ENCODE peak calls at places on chromosomes 13 and 19, in four cellular contexts. S is upper lobe of left lung, K is lower leg skin, L is tibial nerve. W is an unnamed sample.

GRCh38 chr19:54532528-54532927 is 29.9 kb downstream of the LAIR2 start:
- DNase-seq in K (no peak), L (no peak), S (no peak), W (no peak)

GRCh38 chr19:10419200-10419645 is 1.1 kb upstream of the PDE4A start:
- DNase-seq in K (no peak), L (no peak), S (peak; percentile 87), W (no peak)

GRCh38 chr19:11279505-11280236 is 16.3 kb upstream of the TSPAN16 start:
- DNase-seq in S (no peak), L (no peak), K (no peak), W (no peak)

GRCh38 chr13:28449826-28450773 is 44.8 kb downstream of the FLT1 start:
- DNase-seq in L (no peak), S (no peak), K (no peak), W (no peak)

GRCh38 chr13:83752141-83752540 is 130.1 kb downstream of the SLITRK1 start:
- DNase-seq in L (no peak), S (no peak), K (no peak), W (no peak)

GRCh38 chr13:100235311-100235901 is 146.5 kb downstream of the PCCA start:
- DNase-seq in K (no peak), L (no peak), S (no peak), W (peak; percentile 16)

GRCh38 chr19:41408256-41408655 is 10.6 kb downstream of the BCKDHA start:
- DNase-seq in S (no peak), L (no peak), K (no peak), W (no peak)

GRCh38 chr13:49625392-49626137 is 2.7 kb upstream of the ARL11 start:
- DNase-seq in K (peak; percentile 38), S (peak; percentile 62), L (peak; percentile 28), W (peak; percentile 96)

GRCh38 chr19:3387645-3388589 is 21.5 kb downstream of the NFIC start:
- DNase-seq in L (peak; percentile 68), S (peak; percentile 96), K (peak; percentile 70), W (peak; percentile 96)

GRCh38 chr13:59746291-59746962 is 417.3 kb downstream of the DIAPH3 start:
- DNase-seq in S (no peak), K (no peak), L (no peak), W (no peak)

GRCh38 chr13:36207672-36208071 is 6.7 kb downstream of the SOHLH2 start:
- DNase-seq in K (no peak), S (no peak), L (no peak), W (no peak)

GRCh38 chr13:74683411-74683810 is 549.2 kb upstream of the KLF12 start:
- DNase-seq in S (no peak), L (no peak), K (no peak), W (no peak)

GRCh38 chr19:2290441-2291184 is 8.6 kb upstream of the PEAK3 start:
- DNase-seq in S (peak; percentile 90), L (no peak), K (no peak), W (no peak)

GRCh38 chr19:2164020-2164988 is 571 bp downstream of the DOT1L start:
- DNase-seq in K (no peak), S (no peak), L (no peak), W (no peak)

GRCh38 chr19:10424011-10424637 is 3.8 kb downstream of the PDE4A start:
- DNase-seq in K (no peak), S (peak; percentile 96), L (peak; percentile 60), W (peak; percentile 85)

GRCh38 chr13:47875206-47875605 is 125.9 kb downstream of the SUCLA2 start:
- DNase-seq in L (no peak), S (no peak), K (no peak), W (no peak)

GRCh38 chr19:4007836-4008539 is 452 bp downstream of the PIAS4 start:
- DNase-seq in L (no peak), K (no peak), S (no peak), W (peak; percentile 44)

GRCh38 chr19:14174883-14175282 is 31.1 kb downstream of the ADGRL1 start:
- DNase-seq in K (no peak), S (no peak), L (no peak), W (no peak)
- TF ChIP-seq CTCF in K (no peak), S (no peak), L (no peak), W (no peak)

GRCh38 chr19:50607874-50608785 is 31.6 kb downstream of the SYT3 start:
- DNase-seq in L (no peak), S (peak; percentile 92), K (peak; percentile 28), W (peak; percentile 90)
- TF ChIP-seq CTCF in L (no peak), S (no peak), K (no peak), W (no peak)

DNA sequence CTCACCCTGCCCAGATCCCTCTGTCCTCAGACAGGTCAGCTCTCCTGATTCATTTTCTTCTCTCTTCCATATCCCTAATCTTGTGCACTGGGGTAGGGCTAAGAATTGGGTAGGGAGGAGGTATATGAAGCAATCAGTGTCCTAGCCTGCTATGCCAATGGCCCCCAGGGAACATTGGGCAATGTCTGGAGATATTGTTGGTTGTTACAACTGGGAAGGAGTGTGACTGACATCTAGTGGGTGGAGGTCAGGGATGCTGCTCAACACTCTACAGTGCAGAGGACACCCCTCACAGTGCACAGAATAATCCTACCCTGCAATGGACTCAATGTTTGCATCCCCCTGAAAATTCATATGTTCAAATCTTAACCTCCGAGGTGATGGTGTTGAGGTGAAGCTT is 57.5 kb downstream of the CPAMD8 start:
- DNase-seq in K (peak; percentile 39), S (no peak), L (no peak), W (no peak)
- TF ChIP-seq CTCF in K (no peak), S (peak; percentile 21), L (no peak), W (no peak)

GRCh38 chr13:111577429-111577828 is 257.0 kb downstream of the TEX29 start:
- DNase-seq in L (no peak), S (no peak), K (no peak), W (no peak)

GRCh38 chr13:111573801-111574200 is 253.4 kb downstream of the TEX29 start:
- DNase-seq in K (no peak), L (no peak), S (no peak), W (no peak)

GRCh38 chr13:111573362-111573761 is 252.9 kb downstream of the TEX29 start:
- DNase-seq in S (no peak), K (no peak), L (no peak), W (no peak)

GRCh38 chr13:111575276-111575675 is 254.8 kb downstream of the TEX29 start:
- DNase-seq in K (no peak), S (no peak), L (no peak), W (no peak)

DNA sequence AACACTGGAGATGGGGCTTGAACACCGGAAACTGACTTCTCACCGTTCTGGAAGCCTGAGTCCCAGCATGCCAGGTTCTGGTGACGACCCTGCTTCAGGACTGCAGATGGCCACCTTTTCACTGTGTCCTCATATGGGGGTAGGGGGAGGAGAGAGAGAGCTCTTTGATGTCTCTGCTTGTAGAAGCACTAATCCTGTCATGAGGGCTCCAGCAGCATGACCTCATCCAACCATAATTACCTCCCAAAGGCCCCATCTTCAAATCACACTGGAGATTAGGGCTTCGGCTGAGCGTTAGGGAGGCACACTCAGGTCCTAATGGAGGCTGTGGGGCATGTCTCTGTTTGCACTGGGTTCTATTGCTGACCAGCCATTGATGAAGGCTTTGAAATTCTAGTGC is 255.3 kb downstream of the TEX29 start:
- DNase-seq in L (no peak), S (no peak), K (no peak), W (no peak)
- TF ChIP-seq CTCF in L (no peak), S (no peak), K (no peak), W (no peak)

DNA sequence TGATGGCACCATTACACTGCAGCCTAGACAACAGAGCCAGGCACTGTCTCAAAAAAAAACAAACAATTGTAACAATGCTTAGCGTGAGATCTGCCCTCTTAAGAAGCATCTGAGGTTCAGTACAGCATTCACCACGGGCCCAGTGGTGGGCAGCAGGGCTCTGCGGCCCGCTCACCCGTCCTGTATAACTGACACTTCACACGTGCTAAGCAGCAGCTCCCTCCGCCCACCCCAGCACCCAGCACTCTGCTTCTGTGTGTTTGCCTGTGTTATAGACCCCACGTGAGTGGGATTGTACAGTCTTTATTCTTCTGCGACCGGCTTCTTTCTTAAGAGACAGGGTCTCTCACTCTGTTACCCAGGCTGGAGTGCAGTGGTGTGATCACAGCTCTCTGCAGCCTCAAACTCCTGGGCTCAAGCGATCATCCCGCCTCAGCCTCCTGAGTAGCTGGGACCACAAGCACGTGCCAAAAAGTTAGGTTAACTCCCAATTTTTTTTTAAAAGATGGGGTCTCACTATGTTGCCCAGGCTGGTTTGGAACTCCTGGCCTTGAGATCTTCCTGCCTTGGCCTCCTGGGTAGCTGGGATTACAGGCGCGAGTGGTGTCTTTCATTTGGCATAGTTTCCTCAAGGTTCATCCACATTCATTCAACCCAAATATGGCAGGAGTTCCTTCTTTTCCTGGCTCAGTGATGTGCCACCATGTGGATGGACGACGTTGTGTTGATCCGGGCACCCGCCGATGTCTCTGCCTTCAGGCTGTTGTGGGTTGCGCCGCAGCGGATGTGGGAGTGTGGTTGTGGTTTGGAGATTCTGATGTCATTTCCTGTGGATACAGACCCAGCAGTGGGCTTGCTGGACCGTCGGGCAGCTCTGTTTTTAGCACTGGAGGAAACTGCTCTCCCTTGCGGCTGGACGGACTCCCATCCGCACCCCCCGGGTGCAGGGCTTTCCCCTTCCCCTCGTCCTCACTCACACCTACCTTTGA is 170.0 kb downstream of the KDM4B start:
- DNase-seq in L (no peak), S (peak; percentile 50), K (peak; percentile 45), W (no peak)
- TF ChIP-seq CTCF in L (no peak), S (no peak), K (no peak), W (no peak)

DNA sequence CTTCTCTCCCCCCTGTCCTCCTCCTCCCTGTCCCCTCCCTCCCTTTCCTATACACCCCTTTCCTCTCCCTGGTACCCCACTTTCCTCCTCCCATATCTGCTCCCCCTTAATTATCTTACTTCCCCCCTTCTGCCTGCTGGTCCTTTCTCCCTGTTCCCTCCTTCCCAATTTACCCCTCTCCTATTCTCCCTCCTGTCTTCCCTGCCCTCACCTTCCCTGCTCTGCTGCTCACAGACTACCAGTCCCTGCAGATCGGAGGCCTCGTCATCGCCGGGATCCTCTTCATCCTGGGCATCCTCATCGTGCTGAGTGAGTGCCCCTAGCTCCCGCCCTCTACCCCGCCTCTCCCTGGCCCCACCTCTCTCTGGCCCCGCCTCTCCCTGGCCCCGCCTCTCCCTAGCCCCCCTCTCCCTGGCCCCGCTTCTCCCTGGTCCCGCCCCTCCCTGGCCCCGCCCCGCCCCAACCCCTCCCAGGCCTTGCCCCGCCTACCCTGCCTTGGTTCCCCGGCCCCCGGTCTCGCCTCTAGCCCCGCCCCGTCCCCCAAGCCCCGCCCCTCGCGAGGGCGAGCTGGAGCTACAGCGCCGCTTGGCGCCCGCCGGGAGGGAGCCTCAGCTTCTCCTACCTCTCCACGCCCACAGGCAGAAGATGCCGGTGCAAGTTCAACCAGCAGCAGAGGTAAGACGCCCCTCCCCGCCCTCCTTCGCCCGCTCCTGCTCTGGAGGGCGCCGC is 2.0 kb upstream of the FXYD7 start:
- DNase-seq in K (peak; percentile 92), S (peak; percentile 99), L (peak; percentile 94), W (peak; percentile 93)
- TF ChIP-seq CTCF in K (no peak), S (peak; percentile 32), L (peak; percentile 66), W (peak; percentile 39)